ENCODE peak calls at places on chromosomes 5 and 9, in eight cellular contexts. One of them, this sample, is unnamed.

GRCh38 chr9:36382484-36382883 is 17.6 kb downstream of the RNF38 start:
- DNase-seq in NCI-H2081: no peak
- DNase-seq in T-helper 2 cell: no peak
- DNase-seq in DMS79 treated with DMSO at 0.1 percent for 48 hours: no peak
- DNase-seq in Daoy: no peak
- DNase-seq in GM12865: no peak
- DNase-seq in GM13977: no peak
- DNase-seq in stomach: no peak
- DNase-seq in this sample: no peak

GRCh38 chr5:171842006-171842776 is 56.6 kb downstream of the SMIM23 start:
- DNase-seq in NCI-H2081: no peak
- DNase-seq in T-helper 2 cell: no peak
- DNase-seq in DMS79 treated with DMSO at 0.1 percent for 48 hours: no peak
- DNase-seq in Daoy: peak; percentile 12
- DNase-seq in GM12865: no peak
- DNase-seq in GM13977: no peak
- DNase-seq in stomach: no peak
- DNase-seq in this sample: no peak

GRCh38 chr9:68648164-68648563 is 56.9 kb upstream of the PIP5K1B start:
- DNase-seq in NCI-H2081: no peak
- DNase-seq in T-helper 2 cell: no peak
- DNase-seq in DMS79 treated with DMSO at 0.1 percent for 48 hours: no peak
- DNase-seq in Daoy: no peak
- DNase-seq in GM12865: no peak
- DNase-seq in GM13977: no peak
- DNase-seq in stomach: no peak
- DNase-seq in this sample: no peak

GRCh38 chr5:170818222-170818621 is 34.7 kb downstream of the GABRP start:
- DNase-seq in NCI-H2081: no peak
- DNase-seq in T-helper 2 cell: no peak
- DNase-seq in DMS79 treated with DMSO at 0.1 percent for 48 hours: no peak
- DNase-seq in Daoy: no peak
- DNase-seq in GM12865: no peak
- DNase-seq in GM13977: no peak
- DNase-seq in stomach: no peak
- DNase-seq in this sample: no peak

GRCh38 chr9:137294091-137294683 is 7.9 kb downstream of the NRARP start:
- DNase-seq in NCI-H2081: no peak
- DNase-seq in T-helper 2 cell: no peak
- DNase-seq in DMS79 treated with DMSO at 0.1 percent for 48 hours: no peak
- DNase-seq in Daoy: peak; percentile 71
- DNase-seq in GM12865: peak; percentile 60
- DNase-seq in GM13977: peak; percentile 71
- DNase-seq in stomach: peak; percentile 90
- DNase-seq in this sample: peak; percentile 57

GRCh38 chr5:79837707-79838620 is 148.3 kb downstream of the CMYA5 start:
- DNase-seq in NCI-H2081: no peak
- DNase-seq in T-helper 2 cell: no peak
- DNase-seq in DMS79 treated with DMSO at 0.1 percent for 48 hours: no peak
- DNase-seq in Daoy: no peak
- DNase-seq in GM12865: no peak
- DNase-seq in GM13977: no peak
- DNase-seq in stomach: no peak
- DNase-seq in this sample: no peak

GRCh38 chr9:93303806-93304573 is 120.1 kb downstream of the WNK2 start:
- DNase-seq in NCI-H2081: no peak
- DNase-seq in T-helper 2 cell: no peak
- DNase-seq in DMS79 treated with DMSO at 0.1 percent for 48 hours: no peak
- DNase-seq in Daoy: no peak
- DNase-seq in GM12865: no peak
- DNase-seq in GM13977: peak; percentile 20
- DNase-seq in stomach: peak; percentile 22
- DNase-seq in this sample: no peak

GRCh38 chr5:125463441-125464092 is 717.1 kb upstream of the ZNF608 start:
- DNase-seq in NCI-H2081: no peak
- DNase-seq in T-helper 2 cell: no peak
- DNase-seq in DMS79 treated with DMSO at 0.1 percent for 48 hours: no peak
- DNase-seq in Daoy: no peak
- DNase-seq in GM12865: no peak
- DNase-seq in GM13977: no peak
- DNase-seq in stomach: no peak
- DNase-seq in this sample: no peak

GRCh38 chr5:124661317-124662141 is 84.9 kb downstream of the ZNF608 start:
- DNase-seq in NCI-H2081: peak; percentile 33
- DNase-seq in T-helper 2 cell: no peak
- DNase-seq in DMS79 treated with DMSO at 0.1 percent for 48 hours: peak; percentile 80
- DNase-seq in Daoy: peak; percentile 87
- DNase-seq in GM12865: no peak
- DNase-seq in GM13977: no peak
- DNase-seq in stomach: peak; percentile 37
- DNase-seq in this sample: peak; percentile 84

GRCh38 chr5:161432798-161433197 is 113.7 kb downstream of the GABRB2 start:
- DNase-seq in NCI-H2081: no peak
- DNase-seq in T-helper 2 cell: no peak
- DNase-seq in DMS79 treated with DMSO at 0.1 percent for 48 hours: no peak
- DNase-seq in Daoy: no peak
- DNase-seq in GM12865: no peak
- DNase-seq in GM13977: no peak
- DNase-seq in stomach: no peak
- DNase-seq in this sample: peak; percentile 59

GRCh38 chr9:35793461-35793860 is 2.1 kb downstream of the NPR2 start:
- DNase-seq in NCI-H2081: no peak
- DNase-seq in T-helper 2 cell: no peak
- DNase-seq in DMS79 treated with DMSO at 0.1 percent for 48 hours: no peak
- DNase-seq in Daoy: no peak
- DNase-seq in GM12865: no peak
- DNase-seq in GM13977: no peak
- DNase-seq in stomach: no peak
- DNase-seq in this sample: no peak

GRCh38 chr5:57937025-57937424 is 454.4 kb upstream of the ACTBL2 start:
- DNase-seq in NCI-H2081: no peak
- DNase-seq in T-helper 2 cell: no peak
- DNase-seq in DMS79 treated with DMSO at 0.1 percent for 48 hours: no peak
- DNase-seq in Daoy: no peak
- DNase-seq in GM12865: no peak
- DNase-seq in GM13977: no peak
- DNase-seq in stomach: no peak
- DNase-seq in this sample: no peak

GRCh38 chr9:133440884-133441283 is 18.7 kb downstream of the ADAMTS13 start:
- DNase-seq in NCI-H2081: no peak
- DNase-seq in T-helper 2 cell: no peak
- DNase-seq in DMS79 treated with DMSO at 0.1 percent for 48 hours: no peak
- DNase-seq in Daoy: no peak
- DNase-seq in GM12865: peak; percentile 71
- DNase-seq in GM13977: peak; percentile 93
- DNase-seq in stomach: no peak
- DNase-seq in this sample: no peak

GRCh38 chr5:55868846-55869245 is 17.7 kb downstream of the IL31RA start:
- DNase-seq in NCI-H2081: no peak
- DNase-seq in T-helper 2 cell: no peak
- DNase-seq in DMS79 treated with DMSO at 0.1 percent for 48 hours: no peak
- DNase-seq in Daoy: peak; percentile 97
- DNase-seq in GM12865: no peak
- DNase-seq in GM13977: no peak
- DNase-seq in stomach: no peak
- DNase-seq in this sample: no peak

GRCh38 chr9:107636596-107637405 is 147.2 kb upstream of the KLF4 start:
- DNase-seq in NCI-H2081: no peak
- DNase-seq in T-helper 2 cell: no peak
- DNase-seq in DMS79 treated with DMSO at 0.1 percent for 48 hours: no peak
- DNase-seq in Daoy: no peak
- DNase-seq in GM12865: no peak
- DNase-seq in GM13977: no peak
- DNase-seq in stomach: no peak
- DNase-seq in this sample: no peak

GRCh38 chr9:19493174-19493811 is 84.5 kb downstream of the ACER2 start:
- DNase-seq in NCI-H2081: peak; percentile 76
- DNase-seq in T-helper 2 cell: no peak
- DNase-seq in DMS79 treated with DMSO at 0.1 percent for 48 hours: peak; percentile 71
- DNase-seq in Daoy: peak; percentile 31
- DNase-seq in GM12865: peak; percentile 58
- DNase-seq in GM13977: peak; percentile 63
- DNase-seq in stomach: peak; percentile 32
- DNase-seq in this sample: peak; percentile 73

GRCh38 chr9:38733503-38733902 is 13.6 kb upstream of the FAM240B start:
- DNase-seq in NCI-H2081: no peak
- DNase-seq in T-helper 2 cell: no peak
- DNase-seq in DMS79 treated with DMSO at 0.1 percent for 48 hours: no peak
- DNase-seq in Daoy: no peak
- DNase-seq in GM12865: no peak
- DNase-seq in GM13977: no peak
- DNase-seq in stomach: no peak
- DNase-seq in this sample: no peak